ENCODE peak calls at places on chromosomes 2 and 18, in seven cellular contexts. T is progenitor cell of endocrine pancreas, N is NCI-H774, D is nephron progenitor cell, E is foreskin fibroblast, Q is dermis blood vessel endothelial cell, C is HEK293T. F is an unnamed sample.

GRCh38 chr2:152055366-152056108 is 43.3 kb downstream of the CACNB4 start:
- DNase-seq in E (peak; percentile 44), Q (no peak), D (no peak), T (no peak), C (no peak), N (no peak), F (no peak)

GRCh38 chr18:30016179-30016578 is 1026.4 kb downstream of the DSC3 start:
- DNase-seq in Q (no peak), E (no peak), D (no peak), T (no peak), C (no peak), N (no peak), F (no peak)

GRCh38 chr2:218033590-218034496 is 31.0 kb upstream of the TNS1 start:
- DNase-seq in E (no peak), N (no peak), D (peak; percentile 74), Q (no peak), C (no peak), T (no peak), F (no peak)

GRCh38 chr18:57095884-57096283 is 51.0 kb upstream of the BOD1L2 start:
- DNase-seq in C (no peak), E (no peak), D (no peak), N (no peak), Q (peak; percentile 46), T (no peak), F (no peak)

GRCh38 chr18:75438891-75439290 is 11.4 kb upstream of the SMIM21 start:
- DNase-seq in N (no peak), Q (no peak), D (no peak), C (no peak), E (peak; percentile 72), T (no peak), F (no peak)

GRCh38 chr18:59265246-59266018 is 7.8 kb downstream of the RAX start:
- DNase-seq in C (peak; percentile 72), Q (no peak), E (peak; percentile 52), D (peak; percentile 64), N (no peak), T (no peak), F (no peak)

GRCh38 chr2:16039055-16039454 is 98.7 kb downstream of the MYCN start:
- DNase-seq in Q (no peak), N (no peak), D (no peak), C (no peak), T (no peak), E (no peak), F (no peak)

GRCh38 chr2:188151670-188152069 is 140.0 kb upstream of the GULP1 start:
- DNase-seq in T (no peak), E (no peak), N (no peak), Q (no peak), D (no peak), C (no peak), F (no peak)

GRCh38 chr2:230986520-230987136 is 9.3 kb upstream of the SPATA3 start:
- DNase-seq in Q (no peak), D (no peak), N (no peak), T (no peak), C (no peak), E (no peak), F (no peak)

GRCh38 chr18:3554811-3555427 is 104.9 kb downstream of the TGIF1 start:
- DNase-seq in N (no peak), Q (no peak), E (no peak), C (no peak), T (no peak), D (no peak), F (no peak)

GRCh38 chr2:88827821-88828220 is 136.3 kb downstream of the RPIA start:
- DNase-seq in D (no peak), T (no peak), Q (peak; percentile 86), N (no peak), E (no peak), C (no peak), F (no peak)

GRCh38 chr2:20675701-20676352 is 8.9 kb downstream of the GDF7 start:
- DNase-seq in T (no peak), C (no peak), N (no peak), D (no peak), E (peak; percentile 43), Q (no peak), F (no peak)

GRCh38 chr2:25989154-25989553 is 6.9 kb upstream of the KIF3C start:
- DNase-seq in Q (no peak), C (no peak), T (no peak), N (no peak), E (no peak), D (no peak), F (no peak)

GRCh38 chr2:158315000-158315399 is 141.6 kb downstream of the CCDC148 start:
- DNase-seq in C (no peak), T (no peak), N (peak; percentile 31), E (no peak), D (no peak), Q (no peak), F (no peak)

GRCh38 chr18:46578987-46579386 is 78.0 kb downstream of the LOXHD1 start:
- DNase-seq in N (no peak), E (no peak), D (no peak), Q (no peak), T (no peak), C (no peak), F (no peak)

GRCh38 chr2:74304332-74305148 is 38.7 kb downstream of the SLC4A5 start:
- DNase-seq in D (no peak), N (no peak), Q (no peak), C (no peak), T (no peak), E (no peak), F (no peak)

GRCh38 chr18:60232541-60232940 is 140.0 kb downstream of the MC4R start:
- DNase-seq in T (no peak), Q (no peak), C (no peak), E (peak; percentile 11), D (no peak), N (no peak), F (peak; percentile 22)